ENCODE peak calls at places on chromosome 11, in nine cellular contexts. C is stomach, W is astrocyte of the cerebellum, V is testis, N is fibroblast of lung, B is choroid plexus epithelial cell, L is kidney epithelial cell, H is A549, J is tibial artery. R is an unnamed sample.

GRCh38 chr11:28461846-28462245 is 353.7 kb downstream of the METTL15 start:
- DNase-seq in C (no peak), W (no peak), V (no peak), N (no peak), B (peak), L (no peak), H (no peak), J (no peak), R (no peak)

GRCh38 chr11:32852142-32852541 is 22.4 kb downstream of the PRRG4 start:
- DNase-seq in C (no peak), W (peak), V (no peak), N (peak), B (peak), L (no peak), H (no peak), J (no peak), R (no peak)

GRCh38 chr11:2477936-2478335 is 33.1 kb downstream of the KCNQ1 start:
- DNase-seq in C (no peak), W (no peak), V (no peak), N (no peak), B (no peak), L (no peak), H (no peak), J (no peak), R (no peak)

GRCh38 chr11:11045156-11045670 is 187.4 kb upstream of the ZBED5 start:
- DNase-seq in C (no peak), W (no peak), V (no peak), N (no peak), B (no peak), L (no peak), H (no peak), J (no peak), R (no peak)

GRCh38 chr11:2303627-2304155 is 1.9 kb downstream of the TSPAN32 start:
- DNase-seq in C (peak), W (no peak), V (peak), N (no peak), B (no peak), L (no peak), H (no peak), J (no peak), R (no peak)

GRCh38 chr11:29293825-29294224 is 723.0 kb downstream of the KCNA4 start:
- DNase-seq in C (no peak), W (peak), V (no peak), N (peak), B (peak), L (no peak), H (peak), J (no peak), R (no peak)

GRCh38 chr11:123111465-123111864 is 49.5 kb upstream of the HSPA8 start:
- DNase-seq in C (no peak), W (no peak), V (no peak), N (peak), B (peak), L (no peak), H (peak), J (no peak), R (no peak)

GRCh38 chr11:67484847-67485311 is 2.1 kb downstream of the AIP start:
- DNase-seq in C (no peak), W (no peak), V (no peak), N (no peak), B (no peak), L (no peak), H (no peak), J (peak), R (no peak)

GRCh38 chr11:45155627-45156180 is 9.3 kb downstream of the PRDM11 start:
- DNase-seq in C (no peak), W (no peak), V (no peak), N (no peak), B (no peak), L (no peak), H (no peak), J (peak), R (no peak)

GRCh38 chr11:118497831-118498230 is 29.4 kb upstream of the TTC36 start:
- DNase-seq in C (no peak), W (peak), V (no peak), N (peak), B (peak), L (no peak), H (no peak), J (no peak), R (peak)

GRCh38 chr11:28701760-28702449 is 593.7 kb downstream of the METTL15 start:
- DNase-seq in C (peak), W (no peak), V (no peak), N (peak), B (no peak), L (no peak), H (peak), J (no peak), R (no peak)

GRCh38 chr11:134659882-134660281 is 247.8 kb upstream of the B3GAT1 start:
- DNase-seq in C (peak), W (no peak), V (peak), N (no peak), B (no peak), L (no peak), H (no peak), J (peak), R (no peak)

GRCh38 chr11:131422491-131422890 is 52.1 kb downstream of the NTM start:
- DNase-seq in C (no peak), W (no peak), V (no peak), N (peak), B (no peak), L (no peak), H (no peak), J (no peak), R (no peak)

GRCh38 chr11:67303989-67304411 is 670 bp downstream of the SSH3 start:
- DNase-seq in C (peak), W (no peak), V (no peak), N (peak), B (no peak), L (no peak), H (no peak), J (peak), R (no peak)

GRCh38 chr11:47577460-47578041 is 1.2 kb downstream of the KBTBD4 start:
- DNase-seq in C (no peak), W (no peak), V (no peak), N (no peak), B (no peak), L (no peak), H (no peak), J (no peak), R (no peak)

GRCh38 chr11:1701041-1701807 is 4.2 kb downstream of the KRTAP5-6 start:
- DNase-seq in C (no peak), W (no peak), V (peak), N (peak), B (no peak), L (no peak), H (no peak), J (no peak), R (no peak)

GRCh38 chr11:14522245-14522644 is 2.1 kb upstream of the PSMA1 start:
- DNase-seq in C (no peak), W (no peak), V (no peak), N (no peak), B (no peak), L (no peak), H (no peak), J (no peak), R (no peak)

GRCh38 chr11:14519692-14520085 is 497 bp downstream of the PSMA1 start:
- DNase-seq in C (no peak), W (no peak), V (no peak), N (peak), B (no peak), L (no peak), H (no peak), J (no peak), R (no peak)

GRCh38 chr11:14520902-14521151 is 641 bp upstream of the PSMA1 start:
- DNase-seq in C (no peak), W (no peak), V (no peak), N (no peak), B (no peak), L (no peak), H (no peak), J (no peak), R (no peak)

GRCh38 chr11:14518820-14519219 is 1.4 kb downstream of the PSMA1 start:
- DNase-seq in C (no peak), W (no peak), V (no peak), N (no peak), B (no peak), L (no peak), H (no peak), J (no peak), R (no peak)

DNA sequence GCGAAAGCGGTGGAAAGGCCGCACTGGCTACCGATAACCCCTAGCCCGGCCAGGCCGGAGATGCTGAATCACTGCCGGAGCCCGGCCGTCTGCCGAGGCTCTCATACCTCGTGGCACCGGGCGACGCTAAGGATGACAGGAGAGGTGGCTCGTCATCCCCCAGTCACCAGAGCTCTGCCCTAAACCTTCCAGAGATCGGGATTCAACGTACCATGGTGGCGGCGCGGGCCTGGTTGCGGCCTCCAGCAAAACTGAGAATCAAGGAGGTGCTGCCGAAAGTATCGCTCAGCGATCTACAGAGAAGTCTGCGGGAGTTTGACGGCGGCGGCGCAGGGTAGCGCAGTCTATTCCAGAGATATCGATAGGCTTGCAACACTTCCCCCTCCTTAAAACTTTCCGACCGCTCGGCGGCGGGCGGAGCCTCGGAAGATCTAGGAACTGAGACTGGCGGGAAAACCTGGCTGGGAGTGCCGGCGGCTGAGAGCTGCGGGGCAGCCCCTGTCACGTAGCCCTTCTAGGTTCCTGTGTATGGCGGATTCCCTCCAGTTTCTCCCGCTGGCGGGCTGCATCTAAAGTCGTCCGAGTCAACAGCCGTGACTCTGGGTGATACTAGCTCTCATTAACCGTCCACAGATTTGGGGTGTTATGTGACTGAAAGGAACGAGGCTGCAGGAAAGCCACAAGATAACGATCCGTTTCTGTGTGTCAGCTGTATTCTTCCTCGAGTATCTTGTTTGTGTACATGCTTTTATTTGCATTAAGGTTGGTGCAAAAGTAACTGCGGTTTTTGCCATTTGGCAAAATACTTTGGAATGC is at the start of gene PSMA1:
- DNase-seq in C (peak), W (peak), V (peak), N (peak), B (peak), L (peak), H (peak), J (peak), R (peak)
- TF ChIP-seq CTCF in C (peak), W (no peak), V (peak), N (peak), B (peak), L (no peak), H (no peak), J (peak), R (peak)

DNA sequence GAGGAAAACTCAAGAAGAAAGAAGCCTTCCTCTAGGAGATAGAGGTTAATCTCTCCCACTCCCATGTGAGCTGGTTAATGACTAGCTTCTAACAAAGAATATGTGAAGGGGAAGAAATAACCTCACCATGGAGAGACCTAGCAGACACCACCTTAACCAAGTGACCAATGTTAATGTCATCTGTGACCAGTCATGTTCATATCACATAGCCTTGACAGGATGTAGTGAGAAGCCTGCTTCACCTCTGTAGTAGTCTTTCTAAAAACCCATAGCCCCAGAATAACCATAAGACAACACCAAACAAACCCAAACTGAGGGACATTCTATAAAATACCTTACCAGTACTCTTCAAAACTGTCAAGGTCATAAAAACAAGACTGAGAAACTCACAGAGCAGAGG is 21.5 kb upstream of the POU2AF1 start:
- DNase-seq in C (no peak), W (no peak), V (no peak), N (no peak), B (no peak), L (no peak), H (no peak), J (no peak), R (no peak)
- H3K4me3 ChIP-seq in C (no peak), W (no peak), V (no peak), N (no peak), B (no peak), L (no peak), H (no peak), J (no peak), R (no peak)

GRCh38 chr11:75087319-75088055 is 9.2 kb downstream of the OR2AT4 start:
- DNase-seq in C (no peak), W (no peak), V (no peak), N (no peak), B (no peak), L (no peak), H (no peak), J (no peak), R (no peak)
- TF ChIP-seq CTCF in C (no peak), W (no peak), V (no peak), N (no peak), B (peak), L (no peak), H (no peak), J (no peak), R (peak)

GRCh38 chr11:72741849-72742521 is 10.2 kb downstream of the ARAP1 start:
- DNase-seq in C (no peak), W (no peak), V (no peak), N (no peak), B (peak), L (no peak), H (no peak), J (no peak), R (no peak)

GRCh38 chr11:72740562-72741428 is 11.4 kb downstream of the ARAP1 start:
- DNase-seq in C (no peak), W (no peak), V (no peak), N (no peak), B (no peak), L (no peak), H (no peak), J (no peak), R (no peak)

GRCh38 chr11:72740060-72740424 is 12.2 kb downstream of the ARAP1 start:
- DNase-seq in C (no peak), W (no peak), V (no peak), N (no peak), B (no peak), L (no peak), H (no peak), J (no peak), R (no peak)

GRCh38 chr11:72742522-72743320 is 9.5 kb downstream of the ARAP1 start:
- DNase-seq in C (no peak), W (no peak), V (no peak), N (no peak), B (no peak), L (no peak), H (no peak), J (no peak), R (no peak)

DNA sequence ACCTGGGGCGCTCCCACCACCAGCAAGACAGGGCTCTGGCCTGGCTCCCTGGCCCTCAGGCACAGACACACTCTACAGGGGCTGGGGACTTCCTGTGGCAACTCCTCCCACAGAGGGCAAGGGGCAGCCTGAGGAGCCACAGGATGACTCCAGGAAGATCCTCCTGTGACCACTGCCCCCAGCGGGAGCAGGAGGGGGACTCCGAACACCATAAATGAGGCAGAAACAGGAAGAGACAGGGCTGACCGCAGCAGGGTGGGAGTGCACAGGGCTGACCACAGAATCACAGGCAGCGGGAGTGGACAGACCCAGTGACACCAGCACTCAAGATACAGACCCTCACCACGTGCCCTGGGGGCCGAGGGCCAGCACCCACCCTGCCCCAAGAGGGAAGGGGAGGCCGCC is 10.8 kb downstream of the ARAP1 start:
- DNase-seq in C (no peak), W (no peak), V (peak), N (peak), B (peak), L (no peak), H (no peak), J (no peak), R (no peak)
- H3K4me3 ChIP-seq in C (no peak), W (no peak), V (no peak), N (no peak), B (no peak), L (no peak), H (no peak), J (no peak), R (no peak)